ENCODE peak calls at places on chromosomes 3 and 15, in seven cellular contexts. F is choroid plexus epithelial cell, K is tibial artery, S is psoas muscle, R is fibroblast of pulmonary artery, U is lower lobe of right lung, Y is hepatocyte. Q is an unnamed sample.

GRCh38 chr3:167870201-167870600 is 134.7 kb downstream of the SERPINI1 start:
- DNase-seq in F (no peak), K (no peak), S (no peak), R (no peak), U (no peak), Y (no peak), Q (no peak)

GRCh38 chr3:10550705-10551104 is 45.3 kb upstream of the ATP2B2 start:
- DNase-seq in F (no peak), K (no peak), S (peak), R (no peak), U (no peak), Y (no peak), Q (no peak)

GRCh38 chr15:72339777-72340177 is 19.8 kb upstream of the CELF6 start:
- DNase-seq in F (peak), K (peak), S (no peak), R (peak), U (no peak), Y (peak), Q (no peak)

GRCh38 chr15:40906947-40907802 is 12.9 kb downstream of the VPS18 start:
- DNase-seq in F (peak), K (no peak), S (peak), R (no peak), U (peak), Y (peak), Q (no peak)

GRCh38 chr3:50550079-50550736 is 17.3 kb downstream of the C3orf18 start:
- DNase-seq in F (peak), K (peak), S (peak), R (peak), U (peak), Y (peak), Q (peak)

GRCh38 chr3:5205165-5205941 is 17.8 kb downstream of the EDEM1 start:
- DNase-seq in F (no peak), K (no peak), S (no peak), R (no peak), U (no peak), Y (no peak), Q (peak)

GRCh38 chr3:85030052-85030451 is 71.3 kb downstream of the CADM2 start:
- DNase-seq in F (no peak), K (no peak), S (no peak), R (no peak), U (no peak), Y (no peak), Q (no peak)

GRCh38 chr15:95734422-95735316 is 595.8 kb upstream of the NR2F2 start:
- DNase-seq in F (peak), K (no peak), S (no peak), R (peak), U (no peak), Y (no peak), Q (peak)

GRCh38 chr3:16723994-16724393 is 118.8 kb upstream of the DAZL start:
- DNase-seq in F (peak), K (no peak), S (no peak), R (peak), U (no peak), Y (peak), Q (no peak)

GRCh38 chr15:52558196-52558595 is 10.6 kb downstream of the ARPP19 start:
- DNase-seq in F (peak), K (no peak), S (no peak), R (peak), U (no peak), Y (peak), Q (peak)

DNA sequence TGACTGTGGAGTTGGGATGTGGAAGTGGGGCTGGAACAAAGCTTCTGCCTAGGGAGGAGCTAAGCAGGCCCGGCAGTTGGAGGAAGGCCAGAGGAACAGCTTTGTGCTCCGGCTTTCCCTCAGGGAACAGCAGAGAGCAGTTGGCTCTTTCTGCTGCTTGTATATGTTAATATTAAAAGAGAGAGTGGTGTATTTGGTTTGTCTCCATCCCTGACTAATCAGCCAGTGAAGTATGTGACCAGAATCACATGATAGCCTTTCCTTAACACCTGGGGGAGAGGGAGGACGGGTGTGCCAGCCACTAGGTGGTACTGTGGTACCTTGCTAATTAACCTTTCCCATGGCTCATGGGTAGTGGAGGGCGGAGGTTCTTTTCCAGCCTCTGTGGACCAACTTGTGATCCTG is 10.0 kb downstream of the EIF2B5 start:
- DNase-seq in F (peak), K (no peak), S (no peak), R (peak), U (peak), Y (peak), Q (peak)
- TF ChIP-seq CTCF in F (peak), K (peak), S (peak), R (peak), U (peak), Y (peak), Q (peak)

GRCh38 chr3:42022355-42022754 is 60.5 kb upstream of the ULK4 start:
- DNase-seq in F (no peak), K (no peak), S (peak), R (no peak), U (no peak), Y (no peak), Q (no peak)

GRCh38 chr3:42023380-42023779 is 61.5 kb upstream of the ULK4 start:
- DNase-seq in F (no peak), K (no peak), S (no peak), R (no peak), U (no peak), Y (no peak), Q (no peak)

GRCh38 chr3:42028474-42028873 is 62.7 kb upstream of the TRAK1 start:
- DNase-seq in F (no peak), K (no peak), S (no peak), R (no peak), U (no peak), Y (no peak), Q (no peak)

GRCh38 chr3:42025388-42026138 is 63.7 kb upstream of the ULK4 start:
- DNase-seq in F (peak), K (peak), S (peak), R (peak), U (peak), Y (peak), Q (peak)

DNA sequence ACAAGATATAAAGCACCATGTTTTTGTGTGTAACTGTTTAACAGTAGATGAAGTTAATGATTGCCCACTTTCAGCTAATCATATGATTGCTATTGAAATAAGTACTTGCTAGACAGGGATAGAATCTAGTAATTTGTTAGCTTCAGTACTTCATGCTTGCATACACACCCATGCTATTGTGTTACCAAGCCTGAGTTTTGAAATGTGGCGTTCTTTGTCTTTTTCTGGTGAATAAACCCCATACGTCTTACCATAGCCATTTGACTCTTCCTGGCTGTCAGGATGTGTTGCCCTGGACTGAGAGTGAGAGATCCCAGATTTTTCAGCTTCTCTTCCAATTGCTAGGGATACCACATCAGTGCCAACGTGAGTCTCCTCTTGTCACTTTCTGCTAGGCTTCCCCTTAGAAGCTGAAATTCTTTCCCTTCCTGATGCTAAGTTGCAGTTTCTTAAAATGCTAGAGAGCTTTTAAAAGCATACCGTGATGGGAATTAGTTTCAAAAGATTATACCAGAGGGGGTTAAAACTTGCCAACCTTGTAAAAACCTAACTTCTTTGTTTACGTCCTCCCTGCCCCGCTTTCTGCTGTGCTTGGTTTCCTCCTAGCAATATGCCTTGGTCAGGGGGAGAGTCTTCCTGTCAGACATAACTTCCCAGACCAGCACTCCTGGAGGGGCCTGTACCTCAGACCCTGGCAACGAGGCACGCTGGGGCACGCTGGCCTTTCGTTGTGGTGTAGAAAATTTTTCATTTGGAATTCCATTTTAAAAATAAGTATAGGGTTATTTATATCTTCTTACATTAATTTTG is 62.9 kb upstream of the ULK4 start:
- DNase-seq in F (no peak), K (no peak), S (no peak), R (peak), U (no peak), Y (no peak), Q (no peak)
- H3K4me3 ChIP-seq in F (no peak), K (peak), S (peak), R (no peak), U (peak), Y (no peak), Q (no peak)

DNA sequence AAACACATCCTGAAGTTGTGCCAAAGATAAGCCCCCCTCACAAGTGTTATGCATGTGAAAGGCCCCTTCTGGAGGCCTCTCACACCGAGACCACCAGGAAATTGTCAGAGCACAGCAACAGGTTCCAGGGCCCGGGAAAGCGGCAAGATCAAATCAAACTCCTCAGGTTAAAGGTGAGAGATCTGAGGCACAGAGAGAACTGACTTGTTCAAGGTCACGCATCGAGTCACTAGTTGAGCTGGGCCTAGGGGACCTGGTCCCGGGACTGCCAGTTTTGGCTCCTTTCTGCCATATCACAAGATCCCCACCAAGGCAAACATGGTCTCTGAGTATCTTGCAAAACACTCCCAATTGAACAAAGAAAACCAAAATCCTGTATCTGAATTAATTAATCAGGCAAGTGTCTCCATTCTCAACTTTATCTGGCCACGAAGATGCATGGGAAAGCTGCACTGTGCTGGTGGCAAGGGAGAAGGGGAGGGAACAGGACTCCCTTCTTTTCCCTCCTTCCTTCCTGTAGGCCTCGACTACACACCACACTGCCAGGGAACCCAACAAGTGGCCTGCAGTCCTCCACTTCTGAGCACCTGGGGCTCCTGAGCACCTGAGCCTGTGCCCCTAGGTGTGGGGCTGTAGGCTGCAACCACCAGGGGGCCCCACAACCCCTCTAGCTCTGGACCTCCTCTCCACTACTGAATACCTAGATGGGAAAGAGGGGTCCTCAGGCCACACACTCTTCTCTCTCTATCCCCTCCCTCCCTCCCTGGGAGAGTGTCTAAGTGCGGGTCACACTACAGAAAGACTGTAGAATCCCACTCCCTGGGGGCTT is 37.3 kb downstream of the ANP32A start:
- DNase-seq in F (peak), K (no peak), S (peak), R (peak), U (peak), Y (peak), Q (no peak)
- TF ChIP-seq CTCF in F (peak), K (peak), S (peak), R (peak), U (peak), Y (peak), Q (peak)

DNA sequence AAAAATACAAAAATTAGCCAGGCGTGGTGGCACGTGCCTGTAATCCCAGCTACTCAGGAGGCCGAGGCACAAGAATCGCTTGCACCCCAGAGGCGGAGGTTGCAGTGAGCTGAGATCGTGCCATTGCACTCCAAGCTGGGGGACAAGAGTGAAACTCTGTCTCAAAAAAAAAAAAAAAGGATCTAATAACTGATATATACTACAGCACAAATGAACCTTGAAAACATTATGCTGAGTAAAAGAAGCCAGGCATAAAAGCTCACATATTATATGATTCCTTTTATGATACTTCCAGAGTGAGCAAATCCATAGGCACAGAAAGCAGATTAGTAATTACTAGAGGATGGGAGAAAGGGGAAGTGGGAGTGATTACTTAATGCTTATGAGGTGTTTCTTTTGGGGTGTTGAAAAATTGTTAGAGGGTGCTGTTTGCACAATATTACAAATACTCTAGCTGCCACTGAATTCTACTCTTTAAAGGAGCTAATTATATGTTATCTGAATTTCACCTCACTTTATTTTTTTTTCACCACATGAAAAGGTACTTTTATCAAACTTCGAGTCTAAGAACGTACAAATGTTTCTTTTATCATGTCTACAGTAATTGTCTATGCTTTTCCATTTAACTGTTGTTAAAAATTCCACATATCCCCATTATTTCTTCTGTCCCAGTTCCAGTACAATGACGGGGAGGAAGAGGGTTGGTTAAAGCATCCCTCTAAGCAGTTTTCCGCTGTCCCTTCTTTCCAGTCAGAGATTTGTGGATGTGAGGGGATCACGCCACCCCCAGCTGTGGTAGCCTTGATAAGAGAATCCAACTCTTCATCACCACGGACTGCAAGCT is 77.7 kb upstream of the FAM174B start:
- DNase-seq in F (no peak), K (no peak), S (no peak), R (no peak), U (no peak), Y (no peak), Q (no peak)
- H3K4me3 ChIP-seq in F (peak), K (peak), S (peak), R (peak), U (peak), Y (peak), Q (peak)

GRCh38 chr15:57329582-57330367 is 46.5 kb upstream of the CGNL1 start:
- DNase-seq in F (no peak), K (no peak), S (no peak), R (no peak), U (no peak), Y (no peak), Q (no peak)
- TF ChIP-seq CTCF in F (no peak), K (no peak), S (no peak), R (no peak), U (no peak), Y (no peak), Q (no peak)

GRCh38 chr3:172189213-172189612 is 149.8 kb downstream of the FNDC3B start:
- DNase-seq in F (no peak), K (no peak), S (no peak), R (no peak), U (no peak), Y (no peak), Q (no peak)
- H3K4me3 ChIP-seq in F (no peak), K (no peak), S (no peak), R (no peak), U (no peak), Y (no peak), Q (no peak)

DNA sequence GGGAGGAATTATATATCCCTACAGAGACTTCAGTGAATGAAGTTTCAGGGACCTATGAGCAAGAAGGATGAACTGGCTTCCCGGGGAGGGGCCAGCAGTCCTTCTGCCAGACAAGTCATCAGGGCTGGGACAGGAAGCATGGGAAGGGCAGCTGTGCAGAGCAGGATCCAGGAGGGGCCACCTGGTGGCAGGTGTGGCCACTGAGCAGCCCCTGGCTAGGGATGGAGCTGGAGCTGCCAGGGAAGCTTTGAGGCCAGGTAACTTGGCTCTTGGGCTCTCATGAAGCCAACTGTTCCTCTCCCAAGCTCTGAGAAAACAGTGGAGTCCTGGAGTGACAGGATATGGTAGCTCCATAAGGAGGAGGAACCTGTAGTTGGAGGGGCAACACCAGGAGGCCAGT is 132.6 kb downstream of the APBA2 start:
- DNase-seq in F (no peak), K (no peak), S (no peak), R (no peak), U (no peak), Y (no peak), Q (no peak)
- TF ChIP-seq CTCF in F (no peak), K (no peak), S (no peak), R (no peak), U (no peak), Y (no peak), Q (no peak)

GRCh38 chr3:131083190-131083863 is 56.6 kb downstream of the NEK11 start:
- DNase-seq in F (peak), K (no peak), S (peak), R (peak), U (no peak), Y (peak), Q (no peak)
- H3K4me3 ChIP-seq in F (no peak), K (no peak), S (no peak), R (no peak), U (no peak), Y (no peak), Q (no peak)

GRCh38 chr3:126212250-126212628 is 31.9 kb upstream of the ALDH1L1 start:
- DNase-seq in F (no peak), K (no peak), S (no peak), R (no peak), U (no peak), Y (no peak), Q (no peak)

GRCh38 chr3:126211569-126211968 is 31.2 kb upstream of the ALDH1L1 start:
- DNase-seq in F (peak), K (no peak), S (no peak), R (no peak), U (no peak), Y (no peak), Q (no peak)

GRCh38 chr3:126209741-126210140 is 29.4 kb upstream of the ALDH1L1 start:
- DNase-seq in F (no peak), K (no peak), S (no peak), R (no peak), U (no peak), Y (no peak), Q (no peak)

GRCh38 chr3:126213376-126214044 is 33.1 kb upstream of the ALDH1L1 start:
- DNase-seq in F (peak), K (no peak), S (no peak), R (no peak), U (no peak), Y (no peak), Q (no peak)

DNA sequence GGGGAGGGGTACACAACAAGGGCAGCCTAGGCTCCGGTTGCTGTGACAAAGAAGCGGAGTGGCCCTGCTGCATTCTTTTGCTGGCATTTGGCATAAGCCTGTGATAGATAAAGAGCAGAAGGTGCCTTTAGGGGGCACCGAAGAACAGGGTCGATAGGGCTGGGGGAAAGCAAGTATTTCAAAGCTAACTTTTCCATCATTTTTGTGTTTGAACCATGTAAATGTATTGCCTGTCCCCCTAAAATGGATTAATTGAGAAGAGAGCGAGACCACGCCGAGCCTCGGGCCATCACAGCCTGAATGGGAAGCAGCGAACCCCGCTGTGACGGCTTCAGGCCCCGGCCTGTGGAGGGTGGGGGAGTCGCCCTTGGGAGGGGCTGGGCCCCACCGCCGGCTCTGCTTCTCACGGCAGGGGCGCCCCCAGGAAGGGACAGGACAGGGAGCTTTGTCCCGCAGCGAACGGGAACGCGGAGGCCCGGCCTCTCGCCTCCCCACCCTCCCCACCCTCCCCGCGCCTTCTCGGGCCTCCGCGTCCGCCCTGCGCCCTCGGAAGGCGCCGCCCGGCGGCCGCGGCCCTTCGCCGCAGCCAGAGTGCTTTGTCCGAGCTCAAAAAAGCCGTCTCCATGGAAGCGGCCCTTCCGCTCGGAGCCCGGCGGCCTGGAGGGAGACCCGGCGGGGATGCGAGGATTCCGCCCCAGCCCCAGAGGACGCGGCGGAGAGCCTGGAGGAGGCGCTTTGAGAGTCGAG is 32.4 kb upstream of the ALDH1L1 start:
- DNase-seq in F (peak), K (no peak), S (peak), R (peak), U (peak), Y (peak), Q (peak)
- TF ChIP-seq CTCF in F (peak), K (peak), S (peak), R (peak), U (peak), Y (peak), Q (peak)